ENCODE peak calls at places on chromosomes 6 and 20, in eight cellular contexts. U, C, H, Q, V, R, W and S are unnamed samples.

GRCh38 chr6:77543601-77544000 is 80.3 kb upstream of the HTR1B start:
- DNase-seq in V (no peak), R (no peak), H (no peak), U (no peak), W (no peak), C (no peak), Q (no peak), S (no peak)

GRCh38 chr6:17448165-17448564 is 54.8 kb downstream of the CAP2 start:
- DNase-seq in U (peak; percentile 54), W (no peak), V (no peak), R (no peak), Q (no peak), H (no peak), C (no peak), S (no peak)

GRCh38 chr6:144415014-144415413 is 129.9 kb downstream of the UTRN start:
- DNase-seq in Q (no peak), W (no peak), H (no peak), V (no peak), R (no peak), U (peak; percentile 83), C (peak; percentile 77), S (no peak)

GRCh38 chr20:1623501-1624250 is 3.9 kb upstream of the SIRPB1 start:
- DNase-seq in Q (no peak), U (no peak), C (no peak), V (no peak), R (no peak), H (no peak), W (peak; percentile 75), S (no peak)

GRCh38 chr20:56178219-56178618 is 70.3 kb upstream of the MC3R start:
- DNase-seq in U (no peak), C (no peak), R (no peak), Q (no peak), H (no peak), W (no peak), V (no peak), S (no peak)

GRCh38 chr6:36079596-36079995 is 50.7 kb upstream of the MAPK13 start:
- DNase-seq in W (no peak), C (no peak), V (no peak), Q (no peak), R (no peak), U (no peak), H (no peak), S (no peak)

GRCh38 chr6:5457983-5458683 is 196.8 kb downstream of the FARS2 start:
- DNase-seq in W (no peak), V (no peak), R (no peak), H (peak; percentile 40), C (no peak), U (no peak), Q (no peak), S (no peak)

GRCh38 chr6:18609715-18610114 is 222.6 kb downstream of the RNF144B start:
- DNase-seq in W (no peak), H (no peak), C (no peak), Q (no peak), V (no peak), R (no peak), U (no peak), S (no peak)

GRCh38 chr6:32195902-32196681 is 3.6 kb upstream of the GPSM3 start:
- DNase-seq in R (peak; percentile 62), V (peak; percentile 59), C (no peak), U (peak; percentile 82), Q (peak; percentile 97), H (peak; percentile 80), W (peak; percentile 91), S (peak; percentile 48)

GRCh38 chr6:36853325-36853724 is 14.1 kb upstream of the CPNE5 start:
- DNase-seq in H (no peak), R (no peak), Q (no peak), W (peak; percentile 95), V (no peak), C (no peak), U (peak; percentile 94), S (no peak)